ENCODE peak calls at places on chromosomes 11 and 22, in five cellular contexts. One of them, this sample, is unnamed.

GRCh38 chr22:27470169-27470772 is 331.3 kb downstream of the MN1 start:
- DNase-seq in activated effector memory CD4-positive, alpha-beta T cell treated with anti-CD3 and anti-CD28 coated beads, Interleukin-2, amount 50 U/mL, for 16 hours: no peak
- DNase-seq in osteocyte: no peak
- DNase-seq in CD4-positive, alpha-beta T cell: no peak
- DNase-seq in kidney: no peak
- DNase-seq in this sample: no peak

GRCh38 chr11:5380740-5381342 is 2.8 kb upstream of the OR51M1 start:
- DNase-seq in activated effector memory CD4-positive, alpha-beta T cell treated with anti-CD3 and anti-CD28 coated beads, Interleukin-2, amount 50 U/mL, for 16 hours: no peak
- DNase-seq in osteocyte: no peak
- DNase-seq in CD4-positive, alpha-beta T cell: no peak
- DNase-seq in kidney: no peak
- DNase-seq in this sample: peak; percentile 75

GRCh38 chr22:42967933-42968332 is 47.0 kb downstream of the PACSIN2 start:
- DNase-seq in activated effector memory CD4-positive, alpha-beta T cell treated with anti-CD3 and anti-CD28 coated beads, Interleukin-2, amount 50 U/mL, for 16 hours: no peak
- DNase-seq in osteocyte: no peak
- DNase-seq in CD4-positive, alpha-beta T cell: no peak
- DNase-seq in kidney: peak; percentile 79
- DNase-seq in this sample: no peak

GRCh38 chr11:44241851-44242250 is 68.1 kb downstream of the ALX4 start:
- DNase-seq in activated effector memory CD4-positive, alpha-beta T cell treated with anti-CD3 and anti-CD28 coated beads, Interleukin-2, amount 50 U/mL, for 16 hours: no peak
- DNase-seq in osteocyte: no peak
- DNase-seq in CD4-positive, alpha-beta T cell: no peak
- DNase-seq in kidney: no peak
- DNase-seq in this sample: no peak

GRCh38 chr11:126697937-126698336 is 302.6 kb downstream of the KIRREL3 start:
- DNase-seq in activated effector memory CD4-positive, alpha-beta T cell treated with anti-CD3 and anti-CD28 coated beads, Interleukin-2, amount 50 U/mL, for 16 hours: no peak
- DNase-seq in osteocyte: no peak
- DNase-seq in CD4-positive, alpha-beta T cell: no peak
- DNase-seq in kidney: no peak
- DNase-seq in this sample: no peak

GRCh38 chr11:59755701-59756495 is 722 bp downstream of the STX3 start:
- DNase-seq in activated effector memory CD4-positive, alpha-beta T cell treated with anti-CD3 and anti-CD28 coated beads, Interleukin-2, amount 50 U/mL, for 16 hours: peak; percentile 82
- DNase-seq in osteocyte: peak; percentile 88
- DNase-seq in CD4-positive, alpha-beta T cell: peak; percentile 46
- DNase-seq in kidney: peak; percentile 92
- DNase-seq in this sample: peak; percentile 60

GRCh38 chr22:44460287-44461082 is 37.5 kb downstream of the RTL6 start:
- DNase-seq in activated effector memory CD4-positive, alpha-beta T cell treated with anti-CD3 and anti-CD28 coated beads, Interleukin-2, amount 50 U/mL, for 16 hours: no peak
- DNase-seq in osteocyte: peak; percentile 8
- DNase-seq in CD4-positive, alpha-beta T cell: no peak
- DNase-seq in kidney: no peak
- DNase-seq in this sample: no peak

GRCh38 chr11:44258839-44259420 is 51.0 kb downstream of the ALX4 start:
- DNase-seq in activated effector memory CD4-positive, alpha-beta T cell treated with anti-CD3 and anti-CD28 coated beads, Interleukin-2, amount 50 U/mL, for 16 hours: no peak
- DNase-seq in osteocyte: peak; percentile 60
- DNase-seq in CD4-positive, alpha-beta T cell: no peak
- DNase-seq in kidney: no peak
- DNase-seq in this sample: no peak

GRCh38 chr11:19980957-19981669 is 179.2 kb downstream of the DBX1 start:
- DNase-seq in activated effector memory CD4-positive, alpha-beta T cell treated with anti-CD3 and anti-CD28 coated beads, Interleukin-2, amount 50 U/mL, for 16 hours: no peak
- DNase-seq in osteocyte: no peak
- DNase-seq in CD4-positive, alpha-beta T cell: no peak
- DNase-seq in kidney: no peak
- DNase-seq in this sample: no peak

GRCh38 chr11:95108159-95108611 is 18.5 kb downstream of the ENDOD1 start:
- DNase-seq in activated effector memory CD4-positive, alpha-beta T cell treated with anti-CD3 and anti-CD28 coated beads, Interleukin-2, amount 50 U/mL, for 16 hours: no peak
- DNase-seq in osteocyte: no peak
- DNase-seq in CD4-positive, alpha-beta T cell: no peak
- DNase-seq in kidney: peak; percentile 78
- DNase-seq in this sample: peak; percentile 97

GRCh38 chr11:5508605-5509004 is 1.2 kb downstream of the UBQLN3 start:
- DNase-seq in activated effector memory CD4-positive, alpha-beta T cell treated with anti-CD3 and anti-CD28 coated beads, Interleukin-2, amount 50 U/mL, for 16 hours: no peak
- DNase-seq in osteocyte: no peak
- DNase-seq in CD4-positive, alpha-beta T cell: no peak
- DNase-seq in kidney: no peak
- DNase-seq in this sample: no peak

GRCh38 chr11:130439160-130439519 is 9.3 kb upstream of the ADAMTS15 start:
- DNase-seq in activated effector memory CD4-positive, alpha-beta T cell treated with anti-CD3 and anti-CD28 coated beads, Interleukin-2, amount 50 U/mL, for 16 hours: no peak
- DNase-seq in osteocyte: no peak
- DNase-seq in CD4-positive, alpha-beta T cell: no peak
- DNase-seq in kidney: no peak
- DNase-seq in this sample: no peak

GRCh38 chr11:44936527-44936926 is 14.2 kb downstream of the TP53I11 start:
- DNase-seq in activated effector memory CD4-positive, alpha-beta T cell treated with anti-CD3 and anti-CD28 coated beads, Interleukin-2, amount 50 U/mL, for 16 hours: peak; percentile 93
- DNase-seq in osteocyte: peak; percentile 90
- DNase-seq in CD4-positive, alpha-beta T cell: peak; percentile 81
- DNase-seq in kidney: peak; percentile 88
- DNase-seq in this sample: peak; percentile 54

GRCh38 chr11:30919389-30920172 is 333.4 kb upstream of the MPPED2 start:
- DNase-seq in activated effector memory CD4-positive, alpha-beta T cell treated with anti-CD3 and anti-CD28 coated beads, Interleukin-2, amount 50 U/mL, for 16 hours: no peak
- DNase-seq in osteocyte: no peak
- DNase-seq in CD4-positive, alpha-beta T cell: no peak
- DNase-seq in kidney: no peak
- DNase-seq in this sample: no peak

GRCh38 chr11:9573775-9574555 is 495 bp downstream of the WEE1 start:
- DNase-seq in activated effector memory CD4-positive, alpha-beta T cell treated with anti-CD3 and anti-CD28 coated beads, Interleukin-2, amount 50 U/mL, for 16 hours: peak; percentile 71
- DNase-seq in osteocyte: no peak
- DNase-seq in CD4-positive, alpha-beta T cell: no peak
- DNase-seq in kidney: peak; percentile 87
- DNase-seq in this sample: peak; percentile 28

GRCh38 chr11:109275931-109276330 is 146.1 kb upstream of the C11orf87 start:
- DNase-seq in activated effector memory CD4-positive, alpha-beta T cell treated with anti-CD3 and anti-CD28 coated beads, Interleukin-2, amount 50 U/mL, for 16 hours: no peak
- DNase-seq in osteocyte: no peak
- DNase-seq in CD4-positive, alpha-beta T cell: no peak
- DNase-seq in kidney: no peak
- DNase-seq in this sample: no peak

GRCh38 chr11:129639300-129639699 is 176.3 kb upstream of the TMEM45B start:
- DNase-seq in activated effector memory CD4-positive, alpha-beta T cell treated with anti-CD3 and anti-CD28 coated beads, Interleukin-2, amount 50 U/mL, for 16 hours: no peak
- DNase-seq in osteocyte: no peak
- DNase-seq in CD4-positive, alpha-beta T cell: no peak
- DNase-seq in kidney: no peak
- DNase-seq in this sample: peak; percentile 97

GRCh38 chr11:79441159-79441875 is 487 bp upstream of the TENM4 start:
- DNase-seq in activated effector memory CD4-positive, alpha-beta T cell treated with anti-CD3 and anti-CD28 coated beads, Interleukin-2, amount 50 U/mL, for 16 hours: no peak
- DNase-seq in osteocyte: no peak
- DNase-seq in CD4-positive, alpha-beta T cell: no peak
- DNase-seq in kidney: no peak
- DNase-seq in this sample: no peak

GRCh38 chr11:35192347-35192746 is 53.4 kb downstream of the CD44 start:
- DNase-seq in activated effector memory CD4-positive, alpha-beta T cell treated with anti-CD3 and anti-CD28 coated beads, Interleukin-2, amount 50 U/mL, for 16 hours: no peak
- DNase-seq in osteocyte: no peak
- DNase-seq in CD4-positive, alpha-beta T cell: no peak
- DNase-seq in kidney: peak; percentile 89
- DNase-seq in this sample: no peak

GRCh38 chr11:4184163-4184916 is 89.7 kb downstream of the RRM1 start:
- DNase-seq in activated effector memory CD4-positive, alpha-beta T cell treated with anti-CD3 and anti-CD28 coated beads, Interleukin-2, amount 50 U/mL, for 16 hours: no peak
- DNase-seq in osteocyte: no peak
- DNase-seq in CD4-positive, alpha-beta T cell: no peak
- DNase-seq in kidney: no peak
- DNase-seq in this sample: no peak

GRCh38 chr11:26971961-26972360 is 22.0 kb upstream of the FIBIN start:
- DNase-seq in activated effector memory CD4-positive, alpha-beta T cell treated with anti-CD3 and anti-CD28 coated beads, Interleukin-2, amount 50 U/mL, for 16 hours: no peak
- DNase-seq in osteocyte: no peak
- DNase-seq in CD4-positive, alpha-beta T cell: no peak
- DNase-seq in kidney: no peak
- DNase-seq in this sample: no peak

GRCh38 chr22:29217827-29218757 is 12.4 kb downstream of the EMID1 start:
- DNase-seq in activated effector memory CD4-positive, alpha-beta T cell treated with anti-CD3 and anti-CD28 coated beads, Interleukin-2, amount 50 U/mL, for 16 hours: no peak
- DNase-seq in osteocyte: no peak
- DNase-seq in CD4-positive, alpha-beta T cell: no peak
- DNase-seq in kidney: peak; percentile 53
- DNase-seq in this sample: no peak

GRCh38 chr11:133825156-133825555 is 20.2 kb downstream of the SPATA19 start:
- DNase-seq in activated effector memory CD4-positive, alpha-beta T cell treated with anti-CD3 and anti-CD28 coated beads, Interleukin-2, amount 50 U/mL, for 16 hours: no peak
- DNase-seq in osteocyte: peak; percentile 78
- DNase-seq in CD4-positive, alpha-beta T cell: no peak
- DNase-seq in kidney: no peak
- DNase-seq in this sample: no peak

GRCh38 chr11:133957926-133958325 is 1.2 kb upstream of the IGSF9B start:
- DNase-seq in activated effector memory CD4-positive, alpha-beta T cell treated with anti-CD3 and anti-CD28 coated beads, Interleukin-2, amount 50 U/mL, for 16 hours: no peak
- DNase-seq in osteocyte: no peak
- DNase-seq in CD4-positive, alpha-beta T cell: no peak
- DNase-seq in kidney: no peak
- DNase-seq in this sample: no peak

GRCh38 chr11:67389477-67389876 is 2.3 kb upstream of the RAD9A start:
- DNase-seq in activated effector memory CD4-positive, alpha-beta T cell treated with anti-CD3 and anti-CD28 coated beads, Interleukin-2, amount 50 U/mL, for 16 hours: peak; percentile 83
- DNase-seq in osteocyte: no peak
- DNase-seq in CD4-positive, alpha-beta T cell: no peak
- DNase-seq in kidney: no peak
- DNase-seq in this sample: peak; percentile 49

GRCh38 chr22:19429950-19430889 is 1.3 kb downstream of the HIRA start:
- DNase-seq in activated effector memory CD4-positive, alpha-beta T cell treated with anti-CD3 and anti-CD28 coated beads, Interleukin-2, amount 50 U/mL, for 16 hours: peak; percentile 78
- DNase-seq in osteocyte: no peak
- DNase-seq in CD4-positive, alpha-beta T cell: peak; percentile 9
- DNase-seq in kidney: no peak
- DNase-seq in this sample: no peak

GRCh38 chr22:42544686-42545085 is 9.1 kb upstream of the SERHL2 start:
- DNase-seq in activated effector memory CD4-positive, alpha-beta T cell treated with anti-CD3 and anti-CD28 coated beads, Interleukin-2, amount 50 U/mL, for 16 hours: no peak
- DNase-seq in osteocyte: no peak
- DNase-seq in CD4-positive, alpha-beta T cell: no peak
- DNase-seq in kidney: no peak
- DNase-seq in this sample: peak; percentile 87

This sample was measured in dermis microvascular lymphatic vessel endothelial cell.